ENCODE peak calls at places on chromosomes 5 and 9, in seven cellular contexts. I, A, K, L, X, V and C are unnamed samples. For H3K27me3, the result is how much of the 10 kb centered on the place peaks cover.

GRCh38 chr9:37005517-37006140 is 28.4 kb downstream of the PAX5 start:
- DNase-seq in I (no peak), A (no peak), K (no peak), L (no peak), X (no peak), V (no peak), C (no peak)

GRCh38 chr9:99135498-99135897 is 30.6 kb downstream of the TGFBR1 start:
- DNase-seq in I (no peak), A (no peak), K (no peak), L (no peak), X (no peak), V (no peak), C (no peak)

GRCh38 chr5:15791859-15792258 is 291.9 kb downstream of the FBXL7 start:
- DNase-seq in I (no peak), A (no peak), K (no peak), L (no peak), X (no peak), V (no peak), C (no peak)

GRCh38 chr9:113645972-113646241 is 182.4 kb downstream of the RGS3 start:
- DNase-seq in I (no peak), A (no peak), K (no peak), L (no peak), X (no peak), V (no peak), C (no peak)

GRCh38 chr9:4088680-4089079 is 211.2 kb downstream of the GLIS3 start:
- DNase-seq in I (no peak), A (no peak), K (no peak), L (no peak), X (no peak), V (no peak), C (no peak)

GRCh38 chr9:111438576-111439235 is 45.5 kb downstream of the ECPAS start:
- DNase-seq in I (no peak), A (no peak), K (no peak), L (no peak), X (no peak), V (no peak), C (no peak)

GRCh38 chr5:176660860-176661641 is 13.8 kb downstream of the TSPAN17 start:
- DNase-seq in I (no peak), A (peak), K (no peak), L (peak), X (peak), V (peak), C (peak)

GRCh38 chr9:75885652-75886051 is 4.8 kb upstream of the PCSK5 start:
- DNase-seq in I (no peak), A (no peak), K (no peak), L (no peak), X (no peak), V (no peak), C (no peak)

GRCh38 chr5:905139-905642 is 12.5 kb downstream of the TRIP13 start:
- DNase-seq in I (no peak), A (peak), K (no peak), L (no peak), X (no peak), V (no peak), C (no peak)

GRCh38 chr9:19948021-19948420 is 159.2 kb upstream of the SLC24A2 start:
- DNase-seq in I (no peak), A (no peak), K (no peak), L (no peak), X (no peak), V (no peak), C (no peak)

GRCh38 chr5:53425598-53426516 is 54.6 kb upstream of the FST start:
- DNase-seq in I (no peak), A (no peak), K (no peak), L (no peak), X (no peak), V (peak), C (peak)

GRCh38 chr5:35136386-35136785 is 88.6 kb upstream of the AGXT2 start:
- DNase-seq in I (no peak), A (no peak), K (no peak), L (no peak), X (no peak), V (no peak), C (no peak)

GRCh38 chr9:136328622-136329041 is 1.3 kb downstream of the GPSM1 start:
- DNase-seq in I (no peak), A (no peak), K (no peak), L (no peak), X (no peak), V (peak), C (no peak)

GRCh38 chr9:136497916-136498695 is 15.3 kb upstream of the SEC16A start:
- DNase-seq in I (no peak), A (no peak), K (no peak), L (no peak), X (no peak), V (no peak), C (no peak)

GRCh38 chr5:159106569-159107282 is 7.0 kb upstream of the EBF1 start:
- DNase-seq in I (peak), A (peak), K (peak), L (peak), X (peak), V (peak), C (no peak)
- H3K27me3 ChIP-seq in I (under half), A (under half), K (under half), L (half or more), X (under half), V (half or more), C (under half)

DNA sequence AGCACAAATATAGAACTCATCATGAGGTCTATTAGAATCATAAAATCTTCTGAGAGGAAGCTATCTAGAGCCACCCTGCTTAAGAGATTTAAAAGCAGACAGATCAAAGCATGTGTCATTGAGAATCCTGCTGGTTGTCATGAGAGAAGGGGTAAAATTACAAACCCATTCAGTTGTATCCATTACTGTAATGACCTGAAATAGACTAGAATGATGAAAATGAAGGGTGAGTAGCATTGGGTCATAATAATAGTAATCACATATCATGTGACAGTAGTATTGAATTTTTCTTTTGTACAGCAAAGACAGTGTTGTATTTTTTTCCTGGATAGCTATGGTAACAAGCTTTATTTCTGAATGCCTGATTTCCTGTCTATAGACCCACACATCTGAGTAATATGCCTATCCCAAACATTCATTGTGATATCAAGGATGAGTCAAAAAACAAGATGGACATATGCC is 149.0 kb downstream of the PDE4D start:
- DNase-seq in I (no peak), A (no peak), K (no peak), L (no peak), X (no peak), V (no peak), C (no peak)
- H3K4me3 ChIP-seq in I (no peak), A (no peak), K (no peak), L (no peak), X (no peak), V (no peak), C (no peak)

DNA sequence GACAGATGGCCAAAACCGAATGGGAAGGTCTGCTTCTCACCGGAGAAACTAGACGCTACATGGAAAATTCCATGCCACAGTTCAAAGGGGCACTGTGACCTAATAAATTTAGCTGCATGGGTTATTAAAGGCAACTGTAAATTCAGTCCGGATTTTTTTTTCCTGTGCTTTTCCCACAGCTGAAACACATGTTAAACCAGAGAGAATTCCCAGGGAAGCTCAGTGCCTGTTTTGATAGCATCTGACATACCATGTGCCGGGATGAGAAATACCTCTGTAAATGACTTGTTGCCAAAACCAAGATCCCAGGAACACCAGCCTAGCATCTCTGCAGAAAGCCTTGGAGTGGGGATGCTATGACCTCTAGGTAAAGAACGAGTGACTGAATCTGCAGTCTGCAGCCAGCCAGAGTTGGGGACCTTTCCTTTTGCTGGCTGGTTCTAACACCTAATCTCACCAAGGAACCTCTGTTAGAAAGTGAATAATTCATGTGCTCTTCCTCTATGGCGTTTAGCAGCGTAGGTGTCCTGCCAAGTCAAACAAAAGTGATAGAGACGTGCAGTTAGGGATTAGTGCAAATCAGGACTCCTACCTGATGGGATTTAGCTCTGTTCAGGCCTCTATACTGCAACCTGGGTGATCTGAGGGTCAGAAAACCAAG is 77.9 kb downstream of the SLIT3 start:
- DNase-seq in I (no peak), A (no peak), K (no peak), L (no peak), X (no peak), V (no peak), C (no peak)
- H3K27me3 ChIP-seq in I (under half), A (under half), K (under half), L (under half), X (under half), V (under half), C (under half)

DNA sequence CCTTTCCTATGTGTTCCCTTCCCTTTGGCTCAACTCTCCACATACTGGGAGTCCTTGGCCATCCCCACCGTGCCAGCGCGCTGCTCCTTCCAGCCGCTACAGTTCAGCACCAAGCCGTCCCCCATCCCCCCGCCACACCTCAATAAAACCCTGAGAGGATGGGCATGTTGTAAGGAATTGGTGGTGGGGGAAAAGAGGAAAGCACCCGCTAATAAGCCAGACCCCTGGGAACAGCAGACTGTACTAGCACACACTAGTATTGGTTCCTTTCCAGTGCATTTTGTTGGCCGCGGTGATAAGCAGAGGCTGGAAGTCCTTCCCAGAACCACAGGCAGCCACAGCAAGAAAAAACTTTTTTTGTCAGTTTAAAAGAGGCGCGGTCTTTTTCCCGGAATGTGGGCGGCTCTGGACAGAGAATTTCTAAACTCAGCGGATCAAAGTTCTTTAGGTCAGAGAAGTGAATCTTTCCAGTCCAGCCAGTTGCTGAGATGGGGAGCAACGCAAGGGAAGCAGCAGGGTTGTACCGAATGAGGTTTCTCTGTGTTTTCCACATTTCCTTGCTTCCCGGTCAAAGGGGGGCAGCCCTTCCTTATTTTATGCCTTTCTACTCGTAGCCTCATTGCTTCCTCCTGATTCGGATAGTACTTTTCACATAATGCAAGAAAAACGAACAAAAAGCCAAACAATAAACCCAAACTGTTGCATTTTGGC is 2.1 kb downstream of the CHSY3 start:
- DNase-seq in I (peak), A (peak), K (peak), L (no peak), X (no peak), V (peak), C (no peak)
- H3K4me3 ChIP-seq in I (peak), A (peak), K (peak), L (peak), X (peak), V (peak), C (peak)